ENCODE peak calls at places on chromosomes 5 and 9, in seven cellular contexts. O, C, B, E, Y, T and H are unnamed samples.
A peak's percentile ranks its signal among the peaks of the same experiment; 100 is the strongest.

GRCh38 chr5:169336234-169336633 is 35.3 kb upstream of the SLIT3 start:
- DNase-seq in C (no peak), O (no peak), Y (peak; percentile 52), T (no peak), E (no peak), B (no peak), H (no peak)

GRCh38 chr9:38482918-38483592 is 58.8 kb upstream of the IGFBPL1 start:
- DNase-seq in C (no peak), B (no peak), E (no peak), T (no peak), Y (no peak), O (no peak), H (no peak)

GRCh38 chr9:98518556-98518955 is 190.2 kb downstream of the GABBR2 start:
- DNase-seq in T (no peak), B (no peak), C (no peak), E (no peak), Y (no peak), O (no peak), H (no peak)

GRCh38 chr9:81557452-81557956 is 131.8 kb downstream of the TLE1 start:
- DNase-seq in B (no peak), T (no peak), E (no peak), O (no peak), Y (no peak), C (no peak), H (no peak)

GRCh38 chr5:128349044-128349629 is 188.9 kb downstream of the FBN2 start:
- DNase-seq in O (peak; percentile 46), T (no peak), Y (no peak), E (no peak), C (no peak), B (no peak), H (no peak)

GRCh38 chr9:122350577-122351355 is 20.1 kb upstream of the PTGS1 start:
- DNase-seq in C (peak; percentile 99), T (peak; percentile 85), Y (peak; percentile 81), O (peak; percentile 80), B (peak; percentile 82), E (peak; percentile 79), H (peak; percentile 84)

GRCh38 chr5:157659886-157660660 is 7.8 kb upstream of the SOX30 start:
- DNase-seq in E (no peak), B (no peak), C (no peak), T (no peak), Y (no peak), O (no peak), H (no peak)

GRCh38 chr9:124934290-124934689 is 6.6 kb downstream of the GOLGA1 start:
- DNase-seq in E (no peak), C (peak; percentile 47), B (no peak), O (no peak), Y (no peak), T (no peak), H (no peak)

GRCh38 chr5:150022163-150022540 is 21.6 kb downstream of the HMGXB3 start:
- DNase-seq in B (peak; percentile 31), O (no peak), T (no peak), E (no peak), C (no peak), Y (no peak), H (no peak)

GRCh38 chr5:54295658-54296276 is 14.6 kb downstream of the ARL15 start:
- DNase-seq in C (no peak), Y (no peak), B (no peak), E (no peak), T (no peak), O (no peak), H (no peak)

GRCh38 chr5:44638286-44638869 is 170.4 kb upstream of the MRPS30 start:
- DNase-seq in Y (peak; percentile 14), T (peak; percentile 54), E (no peak), O (no peak), C (no peak), B (no peak), H (no peak)

GRCh38 chr5:100517301-100517974 is 17.7 kb upstream of the FAM174A start:
- DNase-seq in T (no peak), E (no peak), O (peak; percentile 21), Y (no peak), B (no peak), C (no peak), H (no peak)

GRCh38 chr9:1298027-1298426 is 247.9 kb downstream of the DMRT2 start:
- DNase-seq in T (no peak), O (no peak), Y (no peak), E (no peak), B (no peak), C (no peak), H (no peak)

GRCh38 chr5:143239877-143240518 is 163.5 kb downstream of the NR3C1 start:
- DNase-seq in Y (no peak), C (no peak), T (no peak), E (no peak), B (no peak), O (no peak), H (no peak)

GRCh38 chr9:708556-709432 is 132.7 kb upstream of the DMRT1 start:
- DNase-seq in E (no peak), O (peak; percentile 52), Y (no peak), C (no peak), T (no peak), B (peak; percentile 66), H (peak; percentile 28)

GRCh38 chr9:119278138-119278537 is 91.1 kb downstream of the BRINP1 start:
- DNase-seq in B (peak; percentile 57), Y (no peak), O (no peak), E (no peak), T (peak; percentile 25), C (no peak), H (no peak)

GRCh38 chr9:125538092-125538473 is 168.9 kb downstream of the MAPKAP1 start:
- DNase-seq in C (peak; percentile 63), T (no peak), O (peak; percentile 73), E (no peak), Y (no peak), B (no peak), H (no peak)

GRCh38 chr9:22035591-22036011 is 26.5 kb upstream of the CDKN2B start:
- DNase-seq in B (no peak), Y (no peak), C (no peak), T (no peak), E (no peak), O (no peak), H (no peak)

GRCh38 chr9:110351009-110351467 is 13.4 kb upstream of the TXNDC8 start:
- DNase-seq in C (peak; percentile 75), O (no peak), Y (no peak), B (no peak), E (no peak), T (no peak), H (no peak)

GRCh38 chr5:174832811-174833210 is 108.4 kb downstream of the MSX2 start:
- DNase-seq in Y (no peak), T (no peak), B (no peak), C (no peak), O (no peak), E (no peak), H (no peak)

GRCh38 chr9:129964901-129965734 is 77.9 kb downstream of the FNBP1 start:
- DNase-seq in O (no peak), T (peak; percentile 40), B (no peak), E (no peak), C (no peak), Y (no peak), H (no peak)

GRCh38 chr5:160605266-160605665 is 183.6 kb downstream of the PTTG1 start:
- DNase-seq in Y (no peak), B (peak; percentile 91), O (no peak), E (no peak), C (no peak), T (no peak), H (peak; percentile 83)

GRCh38 chr5:131511934-131512333 is 123.1 kb downstream of the RAPGEF6 start:
- DNase-seq in O (no peak), B (no peak), C (no peak), Y (no peak), T (peak; percentile 62), E (no peak), H (no peak)